ENCODE peak calls at places on chromosomes 6 and 20, in ten cellular contexts. L, Z, Q, P, U, V, H, W, R and Y are unnamed samples.
A peak's percentile ranks its signal among the peaks of the same experiment; 100 is the strongest.

GRCh38 chr20:58340151-58340550 is 30.6 kb downstream of the RAB22A start:
- DNase-seq in L (no peak), Z (no peak), Q (no peak), P (no peak), U (no peak), V (no peak), H (no peak), W (no peak), R (no peak), Y (no peak)

GRCh38 chr20:62348604-62349003 is 18.5 kb downstream of the LAMA5 start:
- DNase-seq in L (no peak), Z (no peak), Q (no peak), P (no peak), U (no peak), V (no peak), H (no peak), W (no peak), R (no peak), Y (no peak)

GRCh38 chr6:110101885-110102284 is 77.6 kb downstream of the WASF1 start:
- DNase-seq in L (no peak), Z (no peak), Q (no peak), P (no peak), U (no peak), V (no peak), H (no peak), W (no peak), R (no peak), Y (no peak)

GRCh38 chr6:79612457-79612856 is 18.7 kb upstream of the SH3BGRL2 start:
- DNase-seq in L (no peak), Z (no peak), Q (no peak), P (no peak), U (no peak), V (no peak), H (no peak), W (no peak), R (no peak), Y (no peak)

GRCh38 chr6:17851001-17851719 is 136.3 kb downstream of the KIF13A start:
- DNase-seq in L (no peak), Z (no peak), Q (no peak), P (no peak), U (no peak), V (no peak), H (no peak), W (no peak), R (peak; percentile 65), Y (no peak)

GRCh38 chr6:78850621-78851020 is 16.7 kb upstream of the IRAK1BP1 start:
- DNase-seq in L (no peak), Z (no peak), Q (no peak), P (no peak), U (no peak), V (no peak), H (no peak), W (no peak), R (no peak), Y (no peak)

GRCh38 chr6:89355511-89356185 is 3.1 kb upstream of the UBE2J1 start:
- DNase-seq in L (no peak), Z (no peak), Q (no peak), P (no peak), U (no peak), V (no peak), H (no peak), W (no peak), R (no peak), Y (no peak)

GRCh38 chr6:148885920-148886845 is 139.4 kb downstream of the UST start:
- DNase-seq in L (no peak), Z (no peak), Q (no peak), P (no peak), U (no peak), V (no peak), H (no peak), W (no peak), R (peak; percentile 24), Y (no peak)

GRCh38 chr20:24949756-24950127 is 673 bp downstream of the CST7 start:
- DNase-seq in L (peak; percentile 40), Z (no peak), Q (no peak), P (peak; percentile 24), U (no peak), V (no peak), H (no peak), W (no peak), R (no peak), Y (no peak)

GRCh38 chr20:49185071-49185757 is 2.9 kb downstream of the STAU1 start:
- DNase-seq in L (no peak), Z (no peak), Q (no peak), P (no peak), U (no peak), V (peak; percentile 41), H (no peak), W (no peak), R (no peak), Y (no peak)

GRCh38 chr6:25874118-25874517 is at the start of gene SLC17A3:
- DNase-seq in L (no peak), Z (no peak), Q (no peak), P (no peak), U (no peak), V (no peak), H (no peak), W (no peak), R (no peak), Y (no peak)

GRCh38 chr6:140062042-140063041 is 687.9 kb upstream of the CITED2 start:
- DNase-seq in L (peak; percentile 85), Z (peak; percentile 78), Q (peak; percentile 27), P (peak; percentile 26), U (peak; percentile 47), V (peak; percentile 1), H (peak; percentile 61), W (no peak), R (peak; percentile 69), Y (peak; percentile 68)

GRCh38 chr6:42171813-42172595 is 1.2 kb upstream of the GUCA1A start:
- DNase-seq in L (no peak), Z (no peak), Q (no peak), P (no peak), U (no peak), V (no peak), H (no peak), W (no peak), R (no peak), Y (no peak)

GRCh38 chr20:38298768-38299288 is 5.1 kb upstream of the BPI start:
- DNase-seq in L (peak; percentile 96), Z (peak; percentile 75), Q (peak; percentile 51), P (peak; percentile 48), U (peak; percentile 91), V (no peak), H (peak; percentile 82), W (no peak), R (peak; percentile 31), Y (peak; percentile 81)

GRCh38 chr6:142918339-142919042 is 26.5 kb downstream of the HIVEP2 start:
- DNase-seq in L (no peak), Z (no peak), Q (no peak), P (no peak), U (no peak), V (no peak), H (peak; percentile 21), W (no peak), R (peak; percentile 35), Y (no peak)

GRCh38 chr6:135182993-135183531 is 2.0 kb downstream of the MYB start:
- DNase-seq in L (no peak), Z (no peak), Q (peak; percentile 87), P (peak; percentile 65), U (no peak), V (no peak), H (peak; percentile 18), W (peak; percentile 83), R (no peak), Y (no peak)

GRCh38 chr6:90285611-90286381 is 10.8 kb downstream of the BACH2 start:
- DNase-seq in L (peak; percentile 86), Z (peak; percentile 57), Q (peak; percentile 77), P (peak; percentile 69), U (peak; percentile 64), V (peak; percentile 38), H (peak; percentile 72), W (no peak), R (peak; percentile 90), Y (peak; percentile 79)

GRCh38 chr20:36645998-36646397 is at the start of gene SLA2:
- DNase-seq in L (no peak), Z (no peak), Q (peak; percentile 57), P (peak; percentile 43), U (no peak), V (no peak), H (no peak), W (no peak), R (no peak), Y (no peak)

GRCh38 chr20:56247954-56248782 is at the start of gene MC3R:
- DNase-seq in L (no peak), Z (peak; percentile 10), Q (peak; percentile 38), P (peak; percentile 66), U (no peak), V (peak; percentile 26), H (peak; percentile 76), W (no peak), R (peak; percentile 2), Y (no peak)

GRCh38 chr6:118650500-118651281 is 700 bp downstream of the CEP85L start:
- DNase-seq in L (peak; percentile 82), Z (peak; percentile 40), Q (peak; percentile 44), P (peak; percentile 44), U (peak; percentile 47), V (peak; percentile 11), H (peak; percentile 66), W (peak; percentile 59), R (no peak), Y (peak; percentile 34)
- TF ChIP-seq POLR2A in L (peak; percentile 36), Z (peak; percentile 55), Q (peak; percentile 42), P (no peak), U (peak; percentile 54), V (no peak), H (no peak), W (no peak), R (no peak), Y (no peak)

GRCh38 chr6:137878810-137879285 is 11.8 kb downstream of the TNFAIP3 start:
- DNase-seq in L (peak; percentile 65), Z (no peak), Q (no peak), P (no peak), U (no peak), V (no peak), H (no peak), W (no peak), R (no peak), Y (peak; percentile 90)
- H3K4me3 ChIP-seq in L (no peak overlapping the region), Z (no peak overlapping the region), Q (no peak overlapping the region), P (no peak overlapping the region), U (no peak overlapping the region), V (no peak overlapping the region), H (no peak overlapping the region), W (no peak overlapping the region), R (no peak overlapping the region), Y (no peak overlapping the region)

DNA sequence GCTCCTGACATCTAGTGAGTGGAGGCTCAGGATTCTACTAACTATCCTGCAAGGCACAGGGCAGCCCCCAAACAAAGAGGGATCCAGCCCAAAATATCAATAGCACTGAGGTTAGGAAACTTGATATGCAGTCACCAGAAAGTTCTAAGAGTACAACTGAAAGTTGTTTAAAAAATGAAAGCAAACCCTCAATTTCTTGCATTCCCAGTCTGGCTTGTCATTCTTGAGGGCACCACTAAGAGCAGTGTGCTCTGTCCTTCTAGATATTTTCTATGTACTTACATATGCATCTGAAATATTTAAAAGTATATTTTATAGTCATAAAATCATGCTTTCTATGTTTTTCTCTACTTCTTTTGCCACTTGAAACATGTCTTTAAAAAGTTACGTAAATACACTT is 35.9 kb downstream of the CST8 start:
- DNase-seq in L (no peak), Z (no peak), Q (no peak), P (no peak), U (no peak), V (no peak), H (no peak), W (no peak), R (no peak), Y (no peak)
- TF ChIP-seq CTCF in L (no peak), Z (no peak), Q (no peak), P (no peak), U (no peak), V (no peak), H (no peak), W (no peak), R (no peak), Y (no peak)

GRCh38 chr6:63663882-63664281 is 28.3 kb downstream of the PHF3 start:
- DNase-seq in L (no peak), Z (no peak), Q (no peak), P (no peak), U (no peak), V (no peak), H (no peak), W (no peak), R (no peak), Y (no peak)
- TF ChIP-seq POLR2A in L (no peak), Z (no peak), Q (no peak), P (no peak), U (no peak), V (no peak), H (no peak), W (no peak), R (no peak), Y (no peak)